ENCODE peak calls at places on chromosomes 13 and 19, in nine cellular contexts. I is AG09319, Y is progenitor cell of endocrine pancreas, K is GM13977, E is nephron progenitor cell, A is H1, X is mucosa of descending colon, S is pancreas, Z is neural crest cell. L is an unnamed sample.

GRCh38 chr13:39129253-39129652 is 91.0 kb downstream of the NHLRC3 start:
- DNase-seq in S (no peak), A (no peak), Y (no peak), X (no peak), K (no peak), Z (no peak), E (no peak), I (no peak), L (no peak)

GRCh38 chr19:6999938-7000732 is 21.1 kb downstream of the MBD3L2B start:
- DNase-seq in E (no peak), K (no peak), A (no peak), Z (no peak), X (no peak), S (no peak), I (no peak), Y (no peak), L (no peak)

GRCh38 chr19:50427997-50428425 is 4.7 kb upstream of the MYBPC2 start:
- DNase-seq in A (peak), I (peak), X (peak), E (peak), K (no peak), Y (peak), S (peak), Z (no peak), L (peak)

GRCh38 chr13:97695684-97696083 is 257.8 kb upstream of the IPO5 start:
- DNase-seq in E (no peak), Z (no peak), S (no peak), Y (no peak), A (no peak), I (no peak), X (no peak), K (no peak), L (no peak)

GRCh38 chr19:50516859-50517703 is 3.4 kb upstream of the ASPDH start:
- DNase-seq in A (no peak), Z (no peak), E (no peak), S (no peak), Y (no peak), X (peak), K (no peak), I (no peak), L (no peak)

GRCh38 chr19:2656533-2656932 is 46.0 kb downstream of the GNG7 start:
- DNase-seq in Z (no peak), Y (no peak), A (no peak), X (no peak), I (no peak), E (no peak), S (no peak), K (no peak), L (no peak)

GRCh38 chr19:49157445-49158224 is at the start of gene TRPM4:
- DNase-seq in S (peak), X (peak), K (no peak), I (no peak), Z (peak), A (peak), Y (peak), E (peak), L (no peak)

GRCh38 chr19:35126624-35126959 is 8.3 kb downstream of the LGI4 start:
- DNase-seq in K (no peak), I (no peak), X (no peak), Y (no peak), Z (no peak), S (no peak), A (no peak), E (peak), L (no peak)

GRCh38 chr19:2331601-2332246 is 3.2 kb downstream of the SPPL2B start:
- DNase-seq in S (no peak), A (no peak), E (no peak), Z (no peak), I (no peak), Y (no peak), X (peak), K (no peak), L (no peak)

GRCh38 chr19:40424637-40425449 is 949 bp downstream of the SERTAD1 start:
- DNase-seq in S (no peak), Y (no peak), I (no peak), A (peak), X (no peak), E (no peak), K (no peak), Z (no peak), L (no peak)

GRCh38 chr13:74367193-74367592 is 233.0 kb upstream of the KLF12 start:
- DNase-seq in Y (no peak), S (no peak), A (no peak), K (no peak), X (no peak), E (no peak), Z (no peak), I (no peak), L (no peak)

GRCh38 chr13:45587897-45588296 is 27.6 kb downstream of the ERICH6B start:
- DNase-seq in S (no peak), A (no peak), E (no peak), I (no peak), K (no peak), X (no peak), Z (no peak), Y (no peak), L (no peak)

GRCh38 chr19:3450796-3451411 is 29.4 kb downstream of the SMIM24 start:
- DNase-seq in K (peak), S (no peak), A (no peak), Y (no peak), E (no peak), I (peak), X (no peak), Z (no peak), L (peak)

GRCh38 chr19:1016647-1017114 is 4.2 kb downstream of the TMEM259 start:
- DNase-seq in K (no peak), Z (no peak), A (no peak), Y (no peak), E (no peak), I (no peak), S (no peak), X (no peak), L (no peak)

GRCh38 chr19:10450853-10451609 is 30.7 kb downstream of the PDE4A start:
- DNase-seq in Y (no peak), S (no peak), K (no peak), I (no peak), Z (no peak), E (no peak), A (peak), X (peak), L (no peak)

GRCh38 chr19:50741179-50741933 is 18.2 kb downstream of the CLEC11A start:
- DNase-seq in K (no peak), X (no peak), Z (no peak), S (no peak), E (no peak), I (no peak), Y (no peak), A (no peak), L (no peak)

GRCh38 chr19:13076787-13077186 is 25.9 kb downstream of the LYL1 start:
- DNase-seq in X (no peak), Z (no peak), A (no peak), Y (no peak), E (no peak), K (no peak), S (no peak), I (no peak), L (no peak)

GRCh38 chr13:66748712-66749111 is 481.4 kb downstream of the PCDH9 start:
- DNase-seq in A (no peak), X (no peak), Y (no peak), K (no peak), S (no peak), I (no peak), E (no peak), Z (no peak), L (no peak)

GRCh38 chr19:56566904-56567273 is 379 bp upstream of the ZNF470 start:
- DNase-seq in S (peak), Y (peak), X (peak), A (no peak), Z (peak), E (peak), K (no peak), I (no peak), L (peak)

GRCh38 chr13:26050568-26051230 is 1.1 kb downstream of the SHISA2 start:
- DNase-seq in Y (peak), E (peak), I (no peak), Z (peak), S (no peak), A (peak), K (peak), X (no peak), L (no peak)

GRCh38 chr13:100124265-100124664 is 35.4 kb downstream of the PCCA start:
- DNase-seq in E (no peak), Y (no peak), I (no peak), S (no peak), Z (no peak), A (no peak), X (no peak), K (no peak), L (peak)

GRCh38 chr19:2337329-2337707 is 8.8 kb downstream of the SPPL2B start:
- DNase-seq in A (peak), Z (peak), Y (no peak), X (peak), E (peak), K (no peak), I (no peak), S (peak), L (no peak)

GRCh38 chr13:106232680-106233079 is 302.8 kb downstream of the EFNB2 start:
- DNase-seq in S (no peak), I (no peak), K (no peak), Z (no peak), A (no peak), X (no peak), E (no peak), Y (no peak), L (no peak)

GRCh38 chr19:632228-633067 is 889 bp downstream of the POLRMT start:
- DNase-seq in S (no peak), Z (peak), K (peak), A (peak), E (peak), I (no peak), Y (no peak), X (peak), L (no peak)

GRCh38 chr13:42373048-42373812 is 101.3 kb downstream of the AKAP11 start:
- DNase-seq in Y (no peak), K (no peak), A (no peak), Z (no peak), S (no peak), X (no peak), E (no peak), I (no peak), L (no peak)

GRCh38 chr13:101915755-101916107 is 463.3 kb downstream of the ITGBL1 start:
- DNase-seq in A (no peak), X (no peak), Y (no peak), K (no peak), S (no peak), E (no peak), I (no peak), Z (no peak), L (no peak)

GRCh38 chr13:84648069-84648640 is 765.9 kb upstream of the SLITRK1 start:
- DNase-seq in E (no peak), S (no peak), I (no peak), K (no peak), Z (no peak), X (no peak), A (no peak), Y (no peak), L (no peak)
- TF ChIP-seq CTCF in E (no peak), S (no peak), I (no peak), K (no peak), Z (peak), X (no peak), A (no peak), Y (no peak), L (no peak)

GRCh38 chr13:20305587-20305986 is 73.5 kb upstream of the GJB6 start:
- DNase-seq in K (no peak), A (no peak), I (no peak), Z (no peak), X (no peak), S (no peak), E (no peak), Y (no peak), L (no peak)
- TF ChIP-seq CTCF in K (no peak), A (no peak), I (no peak), Z (no peak), X (no peak), S (no peak), E (no peak), Y (no peak), L (no peak)

GRCh38 chr13:95298169-95298940 is 2.9 kb downstream of the ABCC4 start:
- DNase-seq in A (no peak), E (no peak), S (no peak), Y (no peak), K (no peak), I (no peak), X (no peak), Z (no peak), L (no peak)

GRCh38 chr13:95301135-95301946 is at the start of gene ABCC4:
- DNase-seq in X (peak), S (peak), Z (peak), A (peak), I (no peak), Y (peak), K (peak), E (peak), L (no peak)

GRCh38 chr13:95298971-95299627 is 2.2 kb downstream of the ABCC4 start:
- DNase-seq in A (no peak), S (no peak), E (no peak), X (no peak), K (peak), Y (no peak), Z (no peak), I (no peak), L (no peak)

GRCh38 chr13:95301947-95302386 is 716 bp upstream of the ABCC4 start:
- DNase-seq in I (no peak), K (no peak), X (no peak), Y (no peak), E (no peak), A (no peak), Z (no peak), S (no peak), L (no peak)

DNA sequence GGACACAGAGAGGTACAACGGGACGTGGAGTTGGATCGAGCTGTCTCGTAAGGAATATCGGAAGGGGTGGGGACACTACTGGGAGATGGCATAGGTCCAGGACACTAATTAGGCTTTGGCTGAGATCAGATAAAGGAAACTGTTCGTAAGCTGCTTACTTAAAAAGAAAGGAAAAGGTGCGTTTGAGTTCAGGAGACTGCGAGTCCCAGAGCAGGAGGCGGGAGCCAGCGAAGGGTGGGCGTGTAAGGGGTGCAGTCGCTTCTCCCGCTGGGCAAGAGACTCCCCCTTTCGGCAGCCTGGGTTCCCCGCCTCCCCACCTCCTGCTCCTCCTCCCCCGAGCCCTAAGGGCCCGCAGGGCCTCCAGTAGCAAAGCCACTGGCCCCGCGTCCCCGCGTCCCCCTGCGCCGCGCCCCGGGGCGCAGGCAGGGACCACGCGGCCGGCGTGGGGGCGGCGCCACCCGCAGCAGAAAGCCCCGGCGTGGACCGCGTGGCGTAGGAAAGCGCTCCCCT is 571 bp downstream of the ABCC4 start:
- DNase-seq in I (no peak), A (peak), X (peak), E (peak), K (peak), Y (peak), Z (peak), S (peak), L (peak)
- TF ChIP-seq CTCF in I (peak), A (no peak), X (no peak), E (no peak), K (peak), Y (peak), Z (no peak), S (no peak), L (no peak)

DNA sequence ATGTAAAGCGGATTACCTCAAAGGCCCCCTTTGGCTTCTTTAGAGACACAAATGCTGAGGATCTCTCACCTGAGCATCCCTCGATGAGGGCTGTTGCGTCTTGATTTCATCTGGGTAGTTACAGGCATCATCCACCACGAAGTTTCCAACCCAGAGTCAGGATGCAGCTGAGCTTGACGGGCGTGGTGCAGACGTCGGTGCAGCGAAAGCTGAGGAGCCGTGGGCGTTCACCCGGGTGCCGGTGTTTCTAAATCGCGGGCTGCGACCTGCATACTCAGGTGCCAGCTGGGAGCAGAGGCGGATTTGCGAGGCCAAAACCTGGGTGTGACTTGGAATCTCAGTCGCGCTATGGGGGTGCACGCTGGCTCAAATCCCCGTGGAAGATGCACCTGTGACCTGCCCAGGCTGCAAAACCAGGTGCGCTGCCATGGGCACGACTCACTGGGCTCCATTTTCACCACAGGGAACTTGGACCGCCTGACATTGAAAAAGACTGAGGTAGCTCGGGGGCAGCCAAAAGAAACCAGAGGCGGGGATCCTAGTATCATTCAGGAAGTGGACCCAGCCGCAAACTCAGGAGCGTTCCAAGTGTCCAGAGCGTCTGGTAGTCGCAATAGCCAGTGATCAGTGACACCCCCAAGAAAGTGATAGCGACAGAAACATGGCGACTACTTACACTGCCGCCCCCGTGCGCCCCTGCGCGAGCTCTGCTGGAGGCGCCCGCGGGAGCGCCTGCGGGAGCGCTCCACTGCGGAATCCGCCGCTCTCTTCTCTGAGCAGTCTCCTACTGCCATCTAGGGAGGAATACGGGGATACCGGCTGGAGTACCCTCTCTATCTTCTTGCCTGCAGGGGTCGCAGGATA is 36.4 kb upstream of the IGFL4 start:
- DNase-seq in A (peak), K (peak), Y (peak), I (peak), Z (peak), X (peak), S (peak), E (peak), L (no peak)
- TF ChIP-seq CTCF in A (peak), K (peak), Y (peak), I (peak), Z (peak), X (no peak), S (peak), E (peak), L (peak)

GRCh38 chr19:58328999-58329398 is 2.2 kb downstream of the ZSCAN22 start:
- DNase-seq in S (no peak), I (no peak), X (no peak), Z (peak), A (peak), Y (peak), E (peak), K (no peak), L (no peak)
- TF ChIP-seq CTCF in S (no peak), I (no peak), X (no peak), Z (peak), A (peak), Y (peak), E (peak), K (peak), L (no peak)

DNA sequence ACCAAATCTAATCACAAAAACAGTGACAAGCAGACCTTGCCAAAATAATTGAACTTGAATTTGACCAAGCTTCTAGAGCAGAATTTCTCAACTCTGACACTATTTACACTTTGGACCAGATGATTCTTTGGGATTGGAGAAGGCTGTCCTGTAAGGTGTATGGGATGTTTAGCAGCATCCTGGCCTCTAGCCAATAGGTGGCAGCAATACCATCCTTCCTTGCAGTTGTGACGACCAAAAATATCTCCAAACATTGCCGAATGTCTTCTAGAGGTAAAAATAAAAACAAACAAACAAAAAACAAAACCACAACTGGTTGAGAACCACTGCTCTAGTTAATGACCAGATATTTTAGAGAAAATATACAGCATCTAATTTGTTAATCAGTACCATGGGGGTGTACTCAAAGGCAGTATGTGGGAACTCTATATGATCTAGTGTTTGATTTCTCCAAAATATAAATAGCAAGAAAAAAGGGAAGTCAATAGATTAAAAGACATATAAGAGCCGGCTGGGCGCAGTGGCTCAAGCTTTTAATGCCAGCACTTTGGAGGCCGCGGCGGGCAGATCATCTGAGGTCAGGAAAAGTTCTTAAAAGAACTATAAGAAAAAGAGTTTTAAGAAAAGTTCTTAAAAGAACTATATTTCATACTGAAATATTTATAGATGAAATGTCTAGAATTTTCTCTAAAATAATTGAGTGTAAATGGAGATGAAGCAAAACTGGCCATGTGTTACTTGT is 60.9 kb upstream of the ZNF527 start:
- DNase-seq in A (no peak), Y (no peak), X (no peak), E (no peak), S (no peak), I (no peak), K (no peak), Z (no peak), L (no peak)
- TF ChIP-seq CTCF in A (peak), Y (peak), X (no peak), E (no peak), S (no peak), I (no peak), K (peak), Z (peak), L (no peak)

GRCh38 chr19:48145596-48146254 is 24.4 kb downstream of the LIG1 start:
- DNase-seq in S (no peak), Y (no peak), E (no peak), X (no peak), K (no peak), I (no peak), A (no peak), Z (no peak), L (no peak)
- TF ChIP-seq CTCF in S (no peak), Y (no peak), E (no peak), X (no peak), K (no peak), I (no peak), A (no peak), Z (no peak), L (no peak)

DNA sequence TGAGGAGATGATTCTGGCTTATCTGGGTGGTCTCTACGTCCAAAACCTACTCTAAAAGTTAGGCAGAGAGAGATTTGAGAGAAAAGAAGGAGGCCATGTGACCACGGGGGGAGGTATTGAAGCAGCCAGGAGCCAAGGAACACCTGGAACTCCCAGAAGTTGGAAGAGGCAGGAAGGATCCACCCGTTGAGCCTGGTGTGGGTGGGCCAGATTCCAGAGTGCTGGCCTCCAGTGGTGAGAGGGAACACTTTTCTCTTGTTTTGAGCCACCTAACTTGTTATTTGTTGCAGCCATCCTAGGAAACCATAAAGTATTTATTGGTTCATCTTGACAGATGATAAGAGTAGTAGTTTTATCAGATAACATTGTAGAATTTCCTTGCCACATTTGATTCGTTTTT is 396.9 kb downstream of the MYO16 start:
- DNase-seq in Y (no peak), Z (no peak), E (no peak), A (no peak), X (no peak), S (no peak), I (no peak), K (no peak), L (no peak)
- TF ChIP-seq CTCF in Y (no peak), Z (no peak), E (no peak), A (no peak), X (no peak), S (no peak), I (no peak), K (no peak), L (no peak)

GRCh38 chr19:42185281-42185680 is 32.2 kb downstream of the DEDD2 start:
- DNase-seq in Y (no peak), K (no peak), A (no peak), E (no peak), X (no peak), S (no peak), I (no peak), Z (no peak), L (no peak)
- TF ChIP-seq CTCF in Y (no peak), K (no peak), A (no peak), E (no peak), X (no peak), S (no peak), I (no peak), Z (no peak), L (no peak)

GRCh38 chr13:33017410-33017929 is 1.2 kb downstream of the KL start:
- DNase-seq in Z (peak), S (no peak), K (peak), Y (no peak), I (no peak), X (no peak), A (no peak), E (peak), L (peak)
- TF ChIP-seq CTCF in Z (peak), S (no peak), K (peak), Y (peak), I (no peak), X (no peak), A (peak), E (peak), L (peak)